ENCODE peak calls at places on chromosomes 13 and 19, in eight cellular contexts. B is breast epithelium, V is stomach, J is K562, M is spleen, F is sigmoid colon, S is suprapubic skin, N is transverse colon. X is an unnamed sample.

GRCh38 chr13:48818495-48818961 is 157.2 kb upstream of the FNDC3A start:
- DNase-seq in B (no peak), V (no peak), J (no peak), M (no peak), F (no peak), S (peak; percentile 80), N (no peak), X (no peak)

GRCh38 chr13:51818276-51818675 is 14.3 kb upstream of the DHRS12 start:
- DNase-seq in B (no peak), V (no peak), J (no peak), M (no peak), F (peak; percentile 46), S (no peak), N (no peak), X (no peak)

GRCh38 chr13:31090096-31090495 is 71.6 kb downstream of the HSPH1 start:
- DNase-seq in B (no peak), V (no peak), J (no peak), M (no peak), F (no peak), S (peak; percentile 35), N (no peak), X (no peak)

GRCh38 chr19:3363841-3364500 is 2.4 kb upstream of the NFIC start:
- DNase-seq in B (no peak), V (no peak), J (no peak), M (no peak), F (no peak), S (no peak), N (no peak), X (no peak)

GRCh38 chr19:14413765-14414171 is 5.4 kb downstream of the DDX39A start:
- DNase-seq in B (no peak), V (no peak), J (peak; percentile 11), M (no peak), F (no peak), S (no peak), N (no peak), X (no peak)

GRCh38 chr19:15779756-15780476 is 7.5 kb upstream of the OR10H5 start:
- DNase-seq in B (peak; percentile 60), V (peak; percentile 60), J (no peak), M (no peak), F (peak; percentile 92), S (peak; percentile 73), N (peak; percentile 61), X (peak; percentile 83)

GRCh38 chr19:6056801-6057650 is 53.3 kb downstream of the RFX2 start:
- DNase-seq in B (peak; percentile 78), V (peak; percentile 47), J (no peak), M (no peak), F (peak; percentile 94), S (peak; percentile 92), N (peak; percentile 70), X (peak; percentile 77)

GRCh38 chr19:19514215-19514633 is 1.1 kb downstream of the TSSK6 start:
- DNase-seq in B (no peak), V (no peak), J (no peak), M (peak; percentile 82), F (peak; percentile 95), S (no peak), N (peak; percentile 60), X (peak; percentile 90)

GRCh38 chr19:7482584-7483439 is 6.0 kb downstream of the PEX11G start:
- DNase-seq in B (no peak), V (no peak), J (peak; percentile 98), M (no peak), F (no peak), S (no peak), N (peak; percentile 72), X (peak; percentile 55)

GRCh38 chr19:13400296-13400695 is 106.0 kb downstream of the CACNA1A start:
- DNase-seq in B (no peak), V (no peak), J (no peak), M (no peak), F (no peak), S (no peak), N (no peak), X (no peak)

GRCh38 chr19:16886305-16886880 is 2.4 kb upstream of the F2RL3 start:
- DNase-seq in B (no peak), V (no peak), J (no peak), M (peak; percentile 86), F (peak; percentile 81), S (no peak), N (peak; percentile 39), X (peak; percentile 92)

GRCh38 chr13:47100214-47100853 is 203.5 kb upstream of the HTR2A start:
- DNase-seq in B (no peak), V (no peak), J (no peak), M (no peak), F (no peak), S (no peak), N (no peak), X (no peak)

GRCh38 chr13:27643334-27644158 is 21.9 kb downstream of the POLR1D start:
- DNase-seq in B (no peak), V (no peak), J (no peak), M (no peak), F (no peak), S (no peak), N (no peak), X (no peak)

GRCh38 chr13:20106751-20107150 is 54.1 kb downstream of the GJA3 start:
- DNase-seq in B (no peak), V (no peak), J (no peak), M (no peak), F (no peak), S (no peak), N (no peak), X (no peak)

GRCh38 chr19:35852029-35852780 is at the start of gene NPHS1:
- DNase-seq in B (no peak), V (no peak), J (no peak), M (no peak), F (no peak), S (no peak), N (no peak), X (no peak)

GRCh38 chr13:91360246-91360751 is 12.8 kb downstream of the MIR17HG start:
- DNase-seq in B (no peak), V (no peak), J (no peak), M (no peak), F (no peak), S (no peak), N (no peak), X (no peak)

DNA sequence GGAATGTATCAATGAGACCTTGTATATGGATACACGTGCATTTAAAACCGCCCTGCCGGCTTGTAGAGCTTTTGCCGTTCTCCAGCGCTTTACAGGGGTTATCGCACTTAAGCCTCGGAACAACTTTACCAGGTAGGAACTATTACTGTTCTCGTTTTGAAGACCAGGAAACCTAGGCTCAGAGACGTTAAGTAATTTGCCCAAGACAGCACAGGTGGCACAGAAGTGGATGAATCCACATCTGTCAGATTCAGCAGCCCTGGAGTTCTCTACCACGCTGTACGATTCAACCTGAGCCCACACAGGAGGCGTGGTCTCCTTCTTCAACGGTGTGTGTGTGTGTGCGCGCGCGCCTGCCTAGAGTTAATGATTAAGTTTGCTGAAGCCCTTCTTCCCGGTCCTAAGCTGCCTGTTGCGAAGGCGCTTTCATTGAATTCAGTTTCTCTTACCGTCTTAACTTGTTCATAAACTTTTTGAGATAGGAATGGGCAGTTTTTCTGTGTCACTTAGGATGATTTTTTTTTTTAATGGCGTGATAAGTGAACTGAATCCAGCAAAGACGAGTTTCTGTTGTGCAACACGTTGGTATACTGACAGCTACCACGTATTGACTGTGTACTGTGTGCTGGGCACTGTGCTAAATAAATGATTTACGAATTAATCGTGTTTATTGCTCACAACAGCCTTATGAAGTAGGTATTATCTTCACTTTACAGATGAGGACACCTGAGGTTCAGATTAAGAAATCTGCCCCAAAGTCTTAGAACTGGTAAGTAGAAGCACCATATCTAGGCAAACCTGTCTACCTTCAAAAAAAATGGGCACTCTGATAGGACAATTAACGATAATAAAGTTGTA is 67.4 kb downstream of the KCNRG start:
- DNase-seq in B (no peak), V (peak; percentile 91), J (peak; percentile 47), M (peak; percentile 93), F (peak; percentile 75), S (no peak), N (peak; percentile 91), X (peak; percentile 91)
- TF ChIP-seq POLR2A in B (no peak), V (no peak), J (peak; percentile 64), M (peak; percentile 3), F (peak; percentile 1), S (no peak), N (no peak), X (no peak)

GRCh38 chr13:77460195-77460594 is 75.3 kb upstream of the SCEL start:
- DNase-seq in B (no peak), V (peak; percentile 39), J (no peak), M (no peak), F (peak; percentile 69), S (no peak), N (no peak), X (no peak)

GRCh38 chr13:77457989-77458388 is 77.5 kb upstream of the SCEL start:
- DNase-seq in B (no peak), V (no peak), J (no peak), M (no peak), F (no peak), S (no peak), N (no peak), X (no peak)

GRCh38 chr13:77459616-77460015 is 75.9 kb upstream of the SCEL start:
- DNase-seq in B (no peak), V (no peak), J (no peak), M (no peak), F (no peak), S (no peak), N (no peak), X (no peak)
- TF ChIP-seq POLR2AphosphoS5 in B (no peak), V (no peak), J (no peak), M (no peak), F (no peak), S (no peak), N (no peak), X (no peak)

GRCh38 chr13:70795484-70795883 is 687.2 kb upstream of the KLHL1 start:
- DNase-seq in B (no peak), V (no peak), J (no peak), M (no peak), F (no peak), S (no peak), N (no peak), X (no peak)

DNA sequence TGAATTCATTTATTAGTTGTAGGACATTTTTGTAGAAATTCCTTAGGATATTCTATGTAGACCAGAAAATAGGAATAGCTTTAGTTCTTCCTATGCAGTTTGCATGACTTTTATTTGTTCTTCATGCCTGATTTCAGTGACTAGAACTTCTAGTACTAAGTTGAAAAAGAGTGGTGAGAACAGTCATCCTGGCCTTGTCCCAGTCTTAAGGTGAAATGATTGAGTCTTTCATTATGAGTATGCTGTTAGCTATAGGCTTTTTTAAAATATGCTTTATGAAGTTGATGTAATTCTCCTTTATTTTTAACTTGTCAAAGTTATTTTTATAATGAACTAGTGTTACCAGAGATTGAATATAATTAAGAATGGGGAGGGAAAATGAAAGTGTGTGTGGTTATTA is 690.1 kb upstream of the KLHL1 start:
- DNase-seq in B (no peak), V (no peak), J (no peak), M (no peak), F (no peak), S (no peak), N (no peak), X (no peak)
- H3K27ac ChIP-seq in B (no peak overlapping the region), V (no peak overlapping the region), J (no peak overlapping the region), M (no peak overlapping the region), F (no peak overlapping the region), S (no peak overlapping the region), N (no peak overlapping the region), X (no peak overlapping the region)

DNA sequence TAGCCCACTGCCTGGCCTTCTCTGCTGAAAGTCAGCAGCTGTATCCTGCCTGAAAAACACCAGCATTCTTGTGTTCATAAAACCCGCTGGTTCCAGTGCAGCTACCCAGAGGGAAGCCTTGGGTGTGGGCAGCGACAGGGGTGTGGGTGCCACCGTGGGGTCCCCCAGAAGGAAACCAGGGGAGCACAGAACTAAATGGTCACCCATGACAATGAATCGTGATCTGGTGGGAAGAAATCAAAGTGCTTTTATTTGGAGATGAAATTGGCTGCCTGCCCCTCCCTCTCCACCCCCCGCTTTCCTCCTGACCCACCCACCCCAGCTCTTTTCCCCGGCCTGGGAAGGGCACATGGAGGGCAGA is 13.7 kb downstream of the RASA3 start:
- DNase-seq in B (no peak), V (no peak), J (no peak), M (peak; percentile 56), F (peak; percentile 62), S (no peak), N (no peak), X (no peak)
- TF ChIP-seq POLR2A in B (no peak), V (no peak), J (no peak), M (no peak), F (no peak), S (no peak), N (no peak), X (no peak)

X was measured in upper lobe of left lung.